ENCODE peak calls at places on chromosomes 3 and 15, in four cellular contexts. One of them, this sample, is unnamed.
A peak's percentile ranks its signal among the peaks of the same experiment; 100 is the strongest.

GRCh38 chr3:61894988-61895935 is 333.9 kb downstream of the PTPRG start:
- DNase-seq in heart left ventricle: peak; percentile 75
- DNase-seq in fibroblast of lung: peak; percentile 98
- DNase-seq in mesothelial cell of epicardium: peak; percentile 25
- DNase-seq in this sample: peak; percentile 73

GRCh38 chr3:149000207-149000745 is 8.9 kb downstream of the GYG1 start:
- DNase-seq in heart left ventricle: no peak
- DNase-seq in fibroblast of lung: peak; percentile 50
- DNase-seq in mesothelial cell of epicardium: no peak
- DNase-seq in this sample: no peak

GRCh38 chr15:81166949-81167816 is 29.5 kb upstream of the IL16 start:
- DNase-seq in heart left ventricle: no peak
- DNase-seq in mesothelial cell of epicardium: no peak
- DNase-seq in fibroblast of lung: no peak
- DNase-seq in this sample: no peak

GRCh38 chr3:20057612-20058180 is 17.4 kb downstream of the KAT2B start:
- DNase-seq in fibroblast of lung: no peak
- DNase-seq in heart left ventricle: no peak
- DNase-seq in mesothelial cell of epicardium: no peak
- DNase-seq in this sample: no peak

GRCh38 chr3:140186421-140186920 is 251.5 kb downstream of the CLSTN2 start:
- DNase-seq in fibroblast of lung: peak; percentile 87
- DNase-seq in mesothelial cell of epicardium: no peak
- DNase-seq in heart left ventricle: peak; percentile 43
- DNase-seq in this sample: no peak

GRCh38 chr3:44992555-44993470 is 16.8 kb downstream of the EXOSC7 start:
- DNase-seq in heart left ventricle: no peak
- DNase-seq in mesothelial cell of epicardium: no peak
- DNase-seq in fibroblast of lung: no peak
- DNase-seq in this sample: peak; percentile 35

GRCh38 chr3:78818161-78818985 is 949.4 kb downstream of the ROBO1 start:
- DNase-seq in fibroblast of lung: no peak
- DNase-seq in mesothelial cell of epicardium: no peak
- DNase-seq in heart left ventricle: no peak
- DNase-seq in this sample: no peak

GRCh38 chr3:177136715-177137114 is 60.6 kb downstream of the TBL1XR1 start:
- DNase-seq in fibroblast of lung: no peak
- DNase-seq in heart left ventricle: no peak
- DNase-seq in mesothelial cell of epicardium: no peak
- DNase-seq in this sample: no peak

GRCh38 chr15:68421798-68422402 is 10.1 kb downstream of the ITGA11 start:
- DNase-seq in fibroblast of lung: peak; percentile 87
- DNase-seq in heart left ventricle: peak; percentile 12
- DNase-seq in mesothelial cell of epicardium: no peak
- DNase-seq in this sample: no peak

GRCh38 chr15:45993508-45993907 is 358.7 kb downstream of the SQOR start:
- DNase-seq in mesothelial cell of epicardium: no peak
- DNase-seq in heart left ventricle: no peak
- DNase-seq in fibroblast of lung: no peak
- DNase-seq in this sample: no peak

GRCh38 chr3:57961828-57962447 is 46.3 kb upstream of the FLNB start:
- DNase-seq in fibroblast of lung: peak; percentile 41
- DNase-seq in heart left ventricle: no peak
- DNase-seq in mesothelial cell of epicardium: no peak
- DNase-seq in this sample: no peak

GRCh38 chr3:14991818-14992612 is 44.6 kb downstream of the NR2C2 start:
- DNase-seq in fibroblast of lung: peak; percentile 26
- DNase-seq in mesothelial cell of epicardium: no peak
- DNase-seq in heart left ventricle: no peak
- DNase-seq in this sample: no peak

GRCh38 chr15:56667517-56667916 is 65.8 kb downstream of the ZNF280D start:
- DNase-seq in heart left ventricle: no peak
- DNase-seq in mesothelial cell of epicardium: no peak
- DNase-seq in fibroblast of lung: no peak
- DNase-seq in this sample: no peak

GRCh38 chr3:39272191-39272590 is 7.6 kb downstream of the CX3CR1 start:
- DNase-seq in heart left ventricle: no peak
- DNase-seq in mesothelial cell of epicardium: no peak
- DNase-seq in fibroblast of lung: no peak
- DNase-seq in this sample: no peak

GRCh38 chr3:174100744-174101143 is 703.2 kb downstream of the NLGN1 start:
- DNase-seq in fibroblast of lung: peak; percentile 40
- DNase-seq in heart left ventricle: no peak
- DNase-seq in mesothelial cell of epicardium: no peak
- DNase-seq in this sample: no peak

GRCh38 chr15:47768730-47769129 is 51.4 kb downstream of the SEMA6D start:
- DNase-seq in fibroblast of lung: peak; percentile 17
- DNase-seq in heart left ventricle: no peak
- DNase-seq in mesothelial cell of epicardium: no peak
- DNase-seq in this sample: no peak

GRCh38 chr15:95556866-95557225 is 773.7 kb upstream of the NR2F2 start:
- DNase-seq in mesothelial cell of epicardium: no peak
- DNase-seq in fibroblast of lung: peak; percentile 88
- DNase-seq in heart left ventricle: peak; percentile 19
- DNase-seq in this sample: no peak

GRCh38 chr15:92714457-92715401 is 59.2 kb upstream of the FAM174B start:
- DNase-seq in fibroblast of lung: peak; percentile 83
- DNase-seq in mesothelial cell of epicardium: peak; percentile 76
- DNase-seq in heart left ventricle: peak; percentile 76
- DNase-seq in this sample: peak; percentile 80

GRCh38 chr3:148815316-148815715 is 12.3 kb upstream of the CPB1 start:
- DNase-seq in mesothelial cell of epicardium: no peak
- DNase-seq in fibroblast of lung: no peak
- DNase-seq in heart left ventricle: no peak
- DNase-seq in this sample: no peak

GRCh38 chr3:186785517-186786018 is 2.2 kb downstream of the EIF4A2 start:
- DNase-seq in heart left ventricle: no peak
- DNase-seq in mesothelial cell of epicardium: no peak
- DNase-seq in fibroblast of lung: no peak
- DNase-seq in this sample: no peak

DNA sequence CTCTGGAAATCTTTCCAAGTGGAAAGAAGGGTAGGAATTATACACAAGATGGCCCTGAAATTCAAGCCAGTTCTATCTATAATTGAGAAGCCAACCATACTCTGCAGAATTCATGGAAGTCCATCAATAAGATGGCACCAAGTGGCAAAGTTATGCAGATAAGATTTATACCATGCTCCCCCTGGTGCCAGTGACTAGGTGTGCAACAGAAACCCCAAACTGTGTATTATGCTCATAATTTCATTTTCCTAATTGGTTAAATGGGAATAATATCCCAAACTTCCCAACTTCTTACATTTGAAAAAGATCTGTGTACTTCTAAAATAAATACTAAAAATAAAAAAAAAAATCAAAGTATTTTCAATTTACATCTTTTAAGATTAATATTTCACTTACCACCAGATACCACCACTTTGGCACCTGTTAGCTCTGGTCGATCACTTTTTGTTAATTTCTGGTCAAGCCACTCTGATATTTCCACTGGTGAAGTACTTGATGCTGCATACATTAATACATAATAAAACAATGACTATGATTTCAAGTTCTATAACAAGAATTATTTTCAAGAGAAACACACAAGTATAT is 25.9 kb downstream of the ETFA start:
- DNase-seq in fibroblast of lung: no peak
- DNase-seq in mesothelial cell of epicardium: no peak
- DNase-seq in heart left ventricle: no peak
- DNase-seq in this sample: no peak
- TF ChIP-seq CTCF in fibroblast of lung: peak; percentile 33
- TF ChIP-seq CTCF in mesothelial cell of epicardium: peak; percentile 32
- TF ChIP-seq CTCF in heart left ventricle: peak; percentile 34
- TF ChIP-seq CTCF in this sample: peak; percentile 33

GRCh38 chr3:179321585-179322322 is 1.1 kb upstream of the ZNF639 start:
- DNase-seq in fibroblast of lung: peak; percentile 36
- DNase-seq in heart left ventricle: no peak
- DNase-seq in mesothelial cell of epicardium: no peak
- DNase-seq in this sample: no peak
- TF ChIP-seq CTCF in fibroblast of lung: peak; percentile 70
- TF ChIP-seq CTCF in heart left ventricle: peak; percentile 63
- TF ChIP-seq CTCF in mesothelial cell of epicardium: no peak
- TF ChIP-seq CTCF in this sample: peak; percentile 26

GRCh38 chr3:113552851-113553250 is 20.5 kb downstream of the SIDT1 start:
- DNase-seq in mesothelial cell of epicardium: no peak
- DNase-seq in heart left ventricle: no peak
- DNase-seq in fibroblast of lung: no peak
- DNase-seq in this sample: peak; percentile 33
- TF ChIP-seq CTCF in mesothelial cell of epicardium: no peak
- TF ChIP-seq CTCF in heart left ventricle: no peak
- TF ChIP-seq CTCF in fibroblast of lung: no peak
- TF ChIP-seq CTCF in this sample: peak; percentile 36

DNA sequence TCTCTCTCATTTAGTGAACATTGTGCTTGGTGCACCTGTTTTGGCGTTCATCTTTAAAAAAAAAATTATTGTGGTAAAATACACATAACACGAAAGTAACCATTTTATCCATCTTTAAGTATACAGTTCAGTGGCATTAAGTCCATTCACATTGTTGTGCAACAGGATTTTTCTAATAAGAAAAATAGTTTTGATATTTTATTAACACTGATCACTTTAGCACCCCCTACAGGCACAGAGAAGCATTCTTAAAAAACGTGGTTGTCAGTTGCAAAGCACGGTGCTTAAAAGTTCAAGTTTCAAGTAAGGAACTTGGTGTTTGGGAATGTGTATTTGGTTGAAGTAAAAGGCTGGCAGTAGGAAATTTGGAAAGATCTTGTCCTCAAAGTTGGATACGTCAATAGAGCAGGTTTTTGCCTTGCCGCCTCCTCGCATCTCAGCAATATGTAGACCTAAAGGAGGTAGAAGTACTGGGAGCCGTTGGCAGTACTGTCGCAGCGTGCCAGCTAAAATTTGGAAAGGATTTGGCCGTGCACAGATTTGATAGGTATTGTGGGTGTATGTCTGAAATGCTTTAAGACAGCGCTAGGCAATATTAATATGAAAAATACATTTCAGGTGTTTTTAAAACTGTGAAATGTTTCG is 110.4 kb downstream of the LRRC28 start:
- DNase-seq in heart left ventricle: no peak
- DNase-seq in fibroblast of lung: no peak
- DNase-seq in mesothelial cell of epicardium: no peak
- DNase-seq in this sample: no peak
- TF ChIP-seq CTCF in heart left ventricle: peak; percentile 50
- TF ChIP-seq CTCF in fibroblast of lung: peak; percentile 33
- TF ChIP-seq CTCF in mesothelial cell of epicardium: no peak
- TF ChIP-seq CTCF in this sample: no peak

GRCh38 chr3:172163320-172163719 is 123.9 kb downstream of the FNDC3B start:
- DNase-seq in fibroblast of lung: no peak
- DNase-seq in mesothelial cell of epicardium: no peak
- DNase-seq in heart left ventricle: no peak
- DNase-seq in this sample: no peak

GRCh38 chr3:172166890-172167289 is 127.5 kb downstream of the FNDC3B start:
- DNase-seq in fibroblast of lung: no peak
- DNase-seq in mesothelial cell of epicardium: no peak
- DNase-seq in heart left ventricle: no peak
- DNase-seq in this sample: no peak

GRCh38 chr3:172166261-172166660 is 126.9 kb downstream of the FNDC3B start:
- DNase-seq in fibroblast of lung: peak; percentile 57
- DNase-seq in mesothelial cell of epicardium: no peak
- DNase-seq in heart left ventricle: no peak
- DNase-seq in this sample: no peak

GRCh38 chr3:172161959-172162358 is 122.6 kb downstream of the FNDC3B start:
- DNase-seq in mesothelial cell of epicardium: no peak
- DNase-seq in heart left ventricle: no peak
- DNase-seq in fibroblast of lung: no peak
- DNase-seq in this sample: no peak

GRCh38 chr3:172164620-172165362 is 125.4 kb downstream of the FNDC3B start:
- DNase-seq in fibroblast of lung: no peak
- DNase-seq in mesothelial cell of epicardium: no peak
- DNase-seq in heart left ventricle: no peak
- DNase-seq in this sample: no peak
- TF ChIP-seq CTCF in fibroblast of lung: no peak
- TF ChIP-seq CTCF in mesothelial cell of epicardium: no peak
- TF ChIP-seq CTCF in heart left ventricle: no peak
- TF ChIP-seq CTCF in this sample: no peak

DNA sequence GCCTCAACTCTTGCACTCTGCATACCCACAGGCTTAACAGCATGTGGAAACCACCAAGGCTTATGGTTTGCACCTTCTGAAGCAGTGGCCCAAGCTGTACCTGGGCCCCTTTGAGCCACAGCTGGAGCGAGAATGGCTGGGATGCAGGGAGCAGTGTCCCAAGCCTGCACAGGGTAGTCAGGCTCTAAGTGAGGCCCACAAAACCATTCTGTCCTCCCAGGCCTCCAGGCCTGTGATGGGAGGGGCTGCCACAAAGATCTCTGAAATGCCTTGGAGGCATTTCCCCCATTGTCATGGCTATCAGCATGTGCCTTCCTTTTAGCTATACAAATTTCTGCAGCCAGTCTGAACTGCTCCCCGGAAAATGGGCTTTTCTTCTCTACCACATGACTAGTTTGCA is 12.5 kb upstream of the CMSS1 start:
- DNase-seq in mesothelial cell of epicardium: no peak
- DNase-seq in fibroblast of lung: no peak
- DNase-seq in heart left ventricle: no peak
- DNase-seq in this sample: no peak
- TF ChIP-seq CTCF in mesothelial cell of epicardium: no peak
- TF ChIP-seq CTCF in fibroblast of lung: no peak
- TF ChIP-seq CTCF in heart left ventricle: no peak
- TF ChIP-seq CTCF in this sample: no peak

This sample was measured in GM10248.